ENCODE peak calls at places on chromosomes 13 and 19, in nine cellular contexts. Q is PC-3, M is A549, N is ascending aorta, Y is hepatocyte, O is neuronal stem cell, Z is stomach, V is psoas muscle, T is Peyer's patch. K is an unnamed sample. For H3K4me1, the result is how much of the 10 kb centered on the place peaks cover.

GRCh38 chr19:33325920-33326319 is 23.6 kb upstream of the CEBPA start:
- DNase-seq in T (no peak), Q (no peak), Z (no peak), N (no peak), V (peak), M (no peak), O (no peak), Y (no peak), K (no peak)

GRCh38 chr19:35291259-35291658 is 702 bp upstream of the MAG start:
- DNase-seq in T (no peak), Y (no peak), V (no peak), Z (no peak), N (no peak), O (no peak), Q (no peak), M (no peak), K (no peak)

GRCh38 chr13:25906211-25906661 is 145.6 kb downstream of the SHISA2 start:
- DNase-seq in Z (no peak), Y (no peak), O (no peak), Q (no peak), T (peak), N (no peak), M (no peak), V (no peak), K (no peak)

GRCh38 chr13:22178878-22179277 is 508.0 kb downstream of the FGF9 start:
- DNase-seq in Y (no peak), Q (no peak), Z (no peak), T (no peak), M (no peak), V (no peak), O (no peak), N (no peak), K (no peak)

GRCh38 chr13:19985219-19985556 is 26.7 kb downstream of the ZMYM2 start:
- DNase-seq in N (no peak), M (no peak), T (no peak), O (no peak), Q (no peak), Y (no peak), Z (no peak), V (no peak), K (no peak)

GRCh38 chr19:18096258-18096657 is 1.3 kb upstream of the MAST3 start:
- DNase-seq in O (no peak), M (no peak), N (no peak), Z (no peak), T (no peak), V (no peak), Q (no peak), Y (no peak), K (no peak)

GRCh38 chr13:99227331-99227900 is 26.8 kb downstream of the UBAC2 start:
- DNase-seq in Q (no peak), T (no peak), Z (no peak), V (no peak), N (no peak), Y (no peak), M (no peak), O (no peak), K (no peak)

GRCh38 chr13:112824429-112824828 is 134.6 kb downstream of the ATP11A start:
- DNase-seq in Q (no peak), O (no peak), M (no peak), V (no peak), Y (no peak), Z (peak), T (no peak), N (no peak), K (no peak)

GRCh38 chr13:30373727-30374126 is 48.6 kb upstream of the UBE2L5 start:
- DNase-seq in N (no peak), V (no peak), T (peak), Z (no peak), Y (no peak), M (no peak), Q (no peak), O (no peak), K (no peak)

GRCh38 chr19:17497149-17497798 is 14.2 kb upstream of the PGLS start:
- DNase-seq in M (no peak), T (no peak), Y (no peak), V (no peak), O (no peak), N (no peak), Z (no peak), Q (no peak), K (peak)

DNA sequence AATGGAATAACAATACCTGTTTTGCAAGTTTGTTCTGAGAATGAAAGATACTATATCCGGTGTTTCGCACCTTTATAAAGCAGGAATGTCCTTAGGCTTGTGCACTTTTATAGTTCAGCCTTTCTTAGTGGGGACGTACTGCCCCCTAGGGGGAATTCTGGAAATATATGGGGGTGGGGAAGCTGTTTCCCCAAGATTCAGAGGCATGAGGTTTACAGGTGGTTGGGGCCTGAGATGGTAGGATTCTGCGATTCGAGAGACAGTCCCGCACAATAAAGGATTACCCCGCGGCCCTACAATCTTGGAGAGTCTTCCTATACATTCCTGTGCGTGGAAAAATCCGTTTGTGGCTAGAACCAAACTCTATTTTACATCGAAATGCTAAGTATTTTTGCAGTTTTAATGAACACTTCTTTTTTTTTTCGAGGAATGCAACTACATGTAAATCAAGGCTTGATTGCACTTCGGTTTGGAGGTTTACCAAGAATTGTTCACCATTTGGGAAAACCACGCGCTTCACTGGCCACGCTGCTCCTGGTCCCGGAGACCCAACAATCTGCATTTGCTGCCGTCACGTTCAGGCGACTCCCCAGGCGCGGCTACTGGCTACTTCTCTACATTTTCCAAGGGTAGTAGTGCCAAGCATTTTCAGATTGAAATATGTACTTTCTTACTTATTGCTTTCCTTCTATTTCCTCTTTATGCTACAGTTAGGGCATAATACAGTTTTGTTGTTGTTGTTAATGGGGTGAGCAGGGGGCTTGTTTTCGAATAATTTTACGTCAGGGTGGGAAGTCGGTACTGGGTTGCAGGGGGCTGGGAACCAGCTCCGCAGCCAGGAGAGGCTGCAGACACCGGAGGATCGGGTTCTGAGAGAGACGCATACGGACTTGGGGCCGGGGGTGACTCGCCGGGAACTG is 830 bp downstream of the NEK5 start:
- DNase-seq in M (peak), N (peak), Y (peak), V (no peak), O (peak), Q (peak), T (peak), Z (peak), K (peak)
- H3K4me1 ChIP-seq in M (under half), N (under half), Y (under half), V (under half), O (under half), Q (under half), T (under half), Z (under half), K (under half)

GRCh38 chr13:114035583-114036501 is 62.0 kb upstream of the C13orf46 start:
- DNase-seq in T (no peak), Q (no peak), O (no peak), Y (peak), Z (no peak), V (no peak), M (no peak), N (no peak), K (no peak)
- H3K4me1 ChIP-seq in T (under half), Q (under half), O (under half), Y (under half), Z (under half), V (under half), M (under half), N (under half), K (under half)

DNA sequence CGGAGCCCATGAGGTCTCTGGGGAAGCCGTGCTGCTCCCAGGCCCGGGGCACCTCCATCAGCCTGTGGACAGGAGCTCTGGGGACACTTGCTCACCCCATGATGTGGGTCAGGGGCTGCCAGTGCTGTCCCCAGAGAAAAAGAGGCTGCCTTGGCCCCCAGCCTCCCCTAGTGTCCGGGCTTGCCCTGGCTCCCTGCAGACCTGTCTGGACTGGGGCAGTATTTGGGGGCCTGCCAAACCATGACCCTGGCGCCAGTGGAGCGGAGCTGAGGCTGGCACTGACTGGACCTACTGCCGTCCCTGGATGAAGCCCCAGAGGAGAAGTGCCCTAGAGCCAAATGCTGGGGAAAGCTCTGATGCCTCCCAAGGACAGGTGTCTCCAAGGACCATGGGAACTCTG is 30.4 kb downstream of the ELAVL1 start:
- DNase-seq in V (peak), O (no peak), T (no peak), N (no peak), Z (no peak), Y (no peak), M (no peak), Q (no peak), K (no peak)
- H3K4me1 ChIP-seq in V (under half), O (under half), T (under half), N (under half), Z (under half), Y (under half), M (under half), Q (under half), K (under half)

GRCh38 chr19:49887653-49888477 is 8.8 kb downstream of the IL4I1 start:
- DNase-seq in O (no peak), M (no peak), Z (no peak), T (no peak), V (no peak), Y (no peak), Q (no peak), N (no peak), K (peak)
- H3K4me1 ChIP-seq in O (under half), M (under half), Z (under half), T (under half), V (under half), Y (under half), Q (under half), N (under half), K (under half)

GRCh38 chr13:44814836-44815235 is 174.4 kb downstream of the NUFIP1 start:
- DNase-seq in Z (no peak), Q (no peak), Y (no peak), N (no peak), M (no peak), V (no peak), O (no peak), T (no peak), K (no peak)
- H3K4me1 ChIP-seq in Z (under half), Q (half or more), Y (half or more), N (under half), M (half or more), V (under half), O (under half), T (under half), K (under half)

DNA sequence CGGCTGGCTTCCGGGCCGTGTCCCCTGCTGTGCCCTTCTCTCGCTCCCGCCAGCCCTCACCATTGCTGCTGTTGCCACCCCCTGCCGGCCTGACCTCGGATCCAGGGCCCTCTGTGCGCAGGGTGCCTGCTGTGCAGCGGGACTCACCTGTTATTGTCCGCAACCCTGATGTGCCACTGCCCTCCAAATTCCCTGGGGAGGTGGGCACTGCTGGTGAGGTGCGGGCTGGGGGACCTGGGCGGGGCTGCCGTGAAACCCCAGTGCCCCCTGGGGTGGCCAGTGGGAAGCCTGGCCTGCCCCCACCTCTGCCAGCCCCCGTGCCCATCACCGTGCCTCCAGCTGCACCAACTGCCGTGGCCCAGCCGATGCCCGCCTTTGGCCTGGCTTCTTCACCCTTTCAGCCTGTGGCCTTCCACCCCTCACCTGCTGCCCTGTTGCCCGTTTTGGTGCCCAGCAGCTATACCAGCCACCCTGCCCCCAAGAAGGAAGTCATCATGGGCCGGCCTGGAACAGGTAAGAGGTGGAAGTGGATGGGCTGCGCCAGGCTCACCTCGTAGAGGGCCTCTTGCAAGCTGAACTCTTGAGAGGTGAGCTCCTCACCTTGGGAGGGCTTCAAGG is 5.1 kb downstream of the CIC start:
- DNase-seq in Q (no peak), Y (peak), N (no peak), O (no peak), T (no peak), V (no peak), M (no peak), Z (no peak), K (no peak)
- H3K4me1 ChIP-seq in Q (under half), Y (under half), N (under half), O (under half), T (under half), V (half or more), M (under half), Z (half or more), K (under half)

GRCh38 chr19:11092181-11092538 is 2.9 kb downstream of the LDLR start:
- DNase-seq in O (no peak), Z (no peak), N (no peak), Y (no peak), V (no peak), M (peak), T (no peak), Q (peak), K (peak)
- H3K4me1 ChIP-seq in O (under half), Z (half or more), N (under half), Y (under half), V (under half), M (half or more), T (half or more), Q (under half), K (under half)

GRCh38 chr19:13503570-13504235 is 2.6 kb downstream of the CACNA1A start:
- DNase-seq in Y (no peak), M (no peak), Z (no peak), N (no peak), O (no peak), Q (no peak), V (no peak), T (no peak), K (no peak)

GRCh38 chr19:13506550-13506878 is 235 bp upstream of the CACNA1A start:
- DNase-seq in M (no peak), T (no peak), Z (no peak), N (no peak), O (peak), Q (no peak), V (no peak), Y (no peak), K (no peak)

GRCh38 chr19:13505761-13506549 is at the start of gene CACNA1A:
- DNase-seq in N (no peak), V (no peak), Y (peak), O (peak), M (no peak), Z (no peak), T (no peak), Q (no peak), K (no peak)

GRCh38 chr19:13505164-13505695 is 1.0 kb downstream of the CACNA1A start:
- DNase-seq in T (no peak), N (no peak), M (no peak), V (no peak), Y (no peak), O (peak), Z (no peak), Q (no peak), K (no peak)

GRCh38 chr19:13507053-13507611 is 853 bp upstream of the CACNA1A start:
- DNase-seq in M (no peak), T (no peak), V (no peak), Q (no peak), N (no peak), Z (no peak), O (peak), Y (no peak), K (no peak)
- H3K4me1 ChIP-seq in M (under half), T (under half), V (under half), Q (under half), N (under half), Z (under half), O (under half), Y (under half), K (under half)